ENCODE peak calls at places on chromosomes 3 and 15, in seven cellular contexts. One of them, this sample, is unnamed.

GRCh38 chr3:27657404-27657803 is 64.7 kb downstream of the EOMES start:
- DNase-seq in astrocyte: no peak
- DNase-seq in effector memory CD4-positive, alpha-beta T cell: no peak
- DNase-seq in keratinocyte: no peak
- DNase-seq in testis: no peak
- DNase-seq in lung: no peak
- DNase-seq in mesendoderm: no peak
- DNase-seq in this sample: no peak

GRCh38 chr15:34436956-34437442 is 609 bp downstream of the GOLGA8A start:
- DNase-seq in effector memory CD4-positive, alpha-beta T cell: peak; percentile 23
- DNase-seq in testis: peak; percentile 32
- DNase-seq in mesendoderm: peak; percentile 51
- DNase-seq in keratinocyte: no peak
- DNase-seq in lung: no peak
- DNase-seq in astrocyte: peak; percentile 24
- DNase-seq in this sample: peak; percentile 76

GRCh38 chr3:72265250-72265649 is 480.3 kb upstream of the PROK2 start:
- DNase-seq in lung: no peak
- DNase-seq in effector memory CD4-positive, alpha-beta T cell: no peak
- DNase-seq in mesendoderm: peak; percentile 87
- DNase-seq in astrocyte: no peak
- DNase-seq in keratinocyte: no peak
- DNase-seq in testis: no peak
- DNase-seq in this sample: no peak

GRCh38 chr15:99589801-99590200 is 24.0 kb downstream of the MEF2A start:
- DNase-seq in keratinocyte: no peak
- DNase-seq in lung: no peak
- DNase-seq in effector memory CD4-positive, alpha-beta T cell: no peak
- DNase-seq in testis: no peak
- DNase-seq in astrocyte: no peak
- DNase-seq in mesendoderm: no peak
- DNase-seq in this sample: no peak

GRCh38 chr15:30065025-30065801 is 17.5 kb upstream of the GOLGA8J start:
- DNase-seq in lung: peak; percentile 78
- DNase-seq in astrocyte: peak; percentile 93
- DNase-seq in keratinocyte: peak; percentile 26
- DNase-seq in testis: no peak
- DNase-seq in mesendoderm: no peak
- DNase-seq in effector memory CD4-positive, alpha-beta T cell: no peak
- DNase-seq in this sample: peak; percentile 84

GRCh38 chr15:94404733-94405283 is 173.4 kb downstream of the MCTP2 start:
- DNase-seq in mesendoderm: no peak
- DNase-seq in effector memory CD4-positive, alpha-beta T cell: no peak
- DNase-seq in testis: no peak
- DNase-seq in lung: no peak
- DNase-seq in astrocyte: no peak
- DNase-seq in keratinocyte: no peak
- DNase-seq in this sample: no peak

GRCh38 chr3:7876741-7877297 is 624.8 kb upstream of the LMCD1 start:
- DNase-seq in lung: no peak
- DNase-seq in testis: no peak
- DNase-seq in mesendoderm: peak; percentile 38
- DNase-seq in keratinocyte: no peak
- DNase-seq in astrocyte: peak; percentile 50
- DNase-seq in effector memory CD4-positive, alpha-beta T cell: peak; percentile 35
- DNase-seq in this sample: no peak

GRCh38 chr15:63405683-63406456 is 24.2 kb upstream of the CA12 start:
- DNase-seq in lung: no peak
- DNase-seq in testis: no peak
- DNase-seq in astrocyte: no peak
- DNase-seq in mesendoderm: no peak
- DNase-seq in keratinocyte: no peak
- DNase-seq in effector memory CD4-positive, alpha-beta T cell: no peak
- DNase-seq in this sample: no peak

GRCh38 chr15:94056314-94056713 is 175.0 kb upstream of the MCTP2 start:
- DNase-seq in keratinocyte: no peak
- DNase-seq in lung: no peak
- DNase-seq in testis: no peak
- DNase-seq in astrocyte: peak; percentile 86
- DNase-seq in mesendoderm: no peak
- DNase-seq in effector memory CD4-positive, alpha-beta T cell: no peak
- DNase-seq in this sample: no peak

GRCh38 chr15:78434134-78434533 is 3.9 kb upstream of the IREB2 start:
- DNase-seq in keratinocyte: no peak
- DNase-seq in testis: no peak
- DNase-seq in astrocyte: no peak
- DNase-seq in mesendoderm: no peak
- DNase-seq in lung: no peak
- DNase-seq in effector memory CD4-positive, alpha-beta T cell: no peak
- DNase-seq in this sample: no peak

GRCh38 chr15:78440375-78441373 is 2.7 kb downstream of the IREB2 start:
- DNase-seq in keratinocyte: no peak
- DNase-seq in effector memory CD4-positive, alpha-beta T cell: no peak
- DNase-seq in lung: no peak
- DNase-seq in testis: no peak
- DNase-seq in astrocyte: no peak
- DNase-seq in mesendoderm: no peak
- DNase-seq in this sample: no peak

GRCh38 chr15:78438595-78439285 is 724 bp downstream of the IREB2 start:
- DNase-seq in keratinocyte: no peak
- DNase-seq in lung: no peak
- DNase-seq in mesendoderm: peak; percentile 75
- DNase-seq in testis: peak; percentile 50
- DNase-seq in effector memory CD4-positive, alpha-beta T cell: no peak
- DNase-seq in astrocyte: peak; percentile 11
- DNase-seq in this sample: peak; percentile 19

GRCh38 chr15:78437762-78438594 is at the start of gene IREB2:
- DNase-seq in effector memory CD4-positive, alpha-beta T cell: peak; percentile 97
- DNase-seq in astrocyte: peak; percentile 89
- DNase-seq in lung: peak; percentile 97
- DNase-seq in mesendoderm: peak; percentile 99
- DNase-seq in testis: peak; percentile 98
- DNase-seq in keratinocyte: peak; percentile 83
- DNase-seq in this sample: peak; percentile 98

GRCh38 chr15:78437107-78437761 is 782 bp upstream of the IREB2 start:
- DNase-seq in lung: no peak
- DNase-seq in astrocyte: no peak
- DNase-seq in mesendoderm: peak; percentile 51
- DNase-seq in effector memory CD4-positive, alpha-beta T cell: no peak
- DNase-seq in testis: no peak
- DNase-seq in keratinocyte: no peak
- DNase-seq in this sample: no peak
- H3K27ac ChIP-seq in lung: peak overlapping the region; percentile 84
- H3K27ac ChIP-seq in astrocyte: peak overlapping the region; percentile 87
- H3K27ac ChIP-seq in mesendoderm: peak overlapping the region; percentile 32
- H3K27ac ChIP-seq in effector memory CD4-positive, alpha-beta T cell: peak overlapping the region; percentile 87
- H3K27ac ChIP-seq in testis: peak overlapping the region; percentile 94
- H3K27ac ChIP-seq in keratinocyte: peak overlapping the region; percentile 90
- H3K27ac ChIP-seq in this sample: peak overlapping the region; percentile 75

GRCh38 chr15:56228854-56229253 is 14.8 kb downstream of the RFX7 start:
- DNase-seq in testis: no peak
- DNase-seq in lung: no peak
- DNase-seq in mesendoderm: no peak
- DNase-seq in keratinocyte: no peak
- DNase-seq in effector memory CD4-positive, alpha-beta T cell: no peak
- DNase-seq in astrocyte: no peak
- DNase-seq in this sample: no peak
- H3K36me3 ChIP-seq in testis: no peaks in the 10 kb centered on the region
- H3K36me3 ChIP-seq in lung: peaks cover 8% of the 10 kb centered on the region
- H3K36me3 ChIP-seq in mesendoderm: no peaks in the 10 kb centered on the region
- H3K36me3 ChIP-seq in keratinocyte: peaks cover 2% of the 10 kb centered on the region
- H3K36me3 ChIP-seq in effector memory CD4-positive, alpha-beta T cell: no peaks in the 10 kb centered on the region
- H3K36me3 ChIP-seq in astrocyte: peaks cover 4% of the 10 kb centered on the region
- H3K36me3 ChIP-seq in this sample: no peaks in the 10 kb centered on the region

DNA sequence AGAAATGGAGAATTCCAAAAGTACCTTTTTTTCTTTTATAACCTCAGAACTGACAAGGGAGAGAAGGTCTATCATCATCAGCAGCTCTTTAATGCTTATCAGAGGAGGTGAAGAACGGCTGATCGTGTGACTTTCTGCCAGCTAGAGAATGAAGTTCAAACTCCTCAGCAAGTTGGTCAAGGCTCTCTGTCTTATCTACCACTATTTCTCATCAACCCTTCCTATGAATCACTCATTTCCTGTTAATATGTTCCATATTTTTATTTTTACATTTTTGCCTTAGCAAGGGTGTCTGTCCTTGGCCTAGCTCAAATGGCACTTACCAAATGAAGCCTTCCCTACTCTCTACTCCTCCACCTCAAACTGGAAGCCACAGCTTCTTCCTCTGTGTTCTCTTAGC is 73.1 kb upstream of the TSPAN3 start:
- DNase-seq in keratinocyte: no peak
- DNase-seq in astrocyte: peak; percentile 65
- DNase-seq in effector memory CD4-positive, alpha-beta T cell: no peak
- DNase-seq in testis: no peak
- DNase-seq in mesendoderm: peak; percentile 42
- DNase-seq in lung: no peak
- DNase-seq in this sample: no peak
- H3K27ac ChIP-seq in keratinocyte: no peak overlapping the region
- H3K27ac ChIP-seq in astrocyte: peak overlapping the region; percentile 97
- H3K27ac ChIP-seq in effector memory CD4-positive, alpha-beta T cell: no peak overlapping the region
- H3K27ac ChIP-seq in testis: no peak overlapping the region
- H3K27ac ChIP-seq in mesendoderm: no peak overlapping the region
- H3K27ac ChIP-seq in lung: peak overlapping the region; percentile 82
- H3K27ac ChIP-seq in this sample: no peak overlapping the region

GRCh38 chr3:6654670-6655069 is 206.2 kb upstream of the GRM7 start:
- DNase-seq in lung: no peak
- DNase-seq in effector memory CD4-positive, alpha-beta T cell: no peak
- DNase-seq in astrocyte: no peak
- DNase-seq in keratinocyte: no peak
- DNase-seq in testis: no peak
- DNase-seq in mesendoderm: no peak
- DNase-seq in this sample: no peak
- H3K36me3 ChIP-seq in lung: no peaks in the 10 kb centered on the region
- H3K36me3 ChIP-seq in effector memory CD4-positive, alpha-beta T cell: no peaks in the 10 kb centered on the region
- H3K36me3 ChIP-seq in astrocyte: no peaks in the 10 kb centered on the region
- H3K36me3 ChIP-seq in keratinocyte: no peaks in the 10 kb centered on the region
- H3K36me3 ChIP-seq in testis: no peaks in the 10 kb centered on the region
- H3K36me3 ChIP-seq in mesendoderm: no peaks in the 10 kb centered on the region
- H3K36me3 ChIP-seq in this sample: no peaks in the 10 kb centered on the region

DNA sequence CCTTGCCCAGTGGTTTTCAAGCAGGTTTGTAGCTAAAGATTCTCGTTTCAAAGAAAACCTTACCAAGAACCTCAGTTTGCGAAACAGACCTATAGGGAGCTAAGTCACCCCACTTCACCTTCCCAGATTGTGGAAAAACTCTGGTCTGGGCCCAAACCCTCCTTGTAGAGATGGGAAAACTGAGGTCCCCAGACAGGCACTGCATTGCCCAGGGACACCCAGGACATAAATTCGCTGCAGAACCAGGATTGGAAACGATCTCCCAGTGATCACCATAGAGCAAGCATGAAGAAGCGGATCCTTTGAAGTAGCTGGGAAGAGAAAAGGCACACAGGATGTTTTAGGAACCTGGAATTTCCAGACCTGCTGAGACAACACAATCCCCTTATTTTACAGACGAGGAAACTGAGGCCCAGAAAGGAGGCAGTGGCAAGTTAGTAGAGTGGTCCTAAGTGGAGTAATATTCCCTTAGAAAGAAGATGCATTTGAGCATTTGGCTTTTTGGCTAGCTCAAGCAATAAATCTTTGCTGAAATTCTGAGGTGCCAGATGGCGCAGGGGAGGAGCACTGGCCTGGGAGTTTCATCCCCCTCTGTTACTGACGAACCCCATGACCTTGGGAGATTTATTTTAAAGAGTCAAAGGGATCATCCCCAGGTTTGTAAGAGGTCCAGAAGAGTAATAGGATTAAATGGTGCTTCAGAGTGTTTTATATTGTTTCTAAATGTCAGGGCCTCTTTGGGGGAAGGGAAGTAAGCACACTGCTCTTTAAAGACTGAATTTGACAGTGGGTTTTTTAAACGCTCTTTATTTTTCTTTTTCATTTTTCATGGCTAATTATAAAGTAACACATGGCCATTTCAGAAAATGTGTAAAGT is 85.3 kb upstream of the PIAS1 start:
- DNase-seq in astrocyte: no peak
- DNase-seq in keratinocyte: no peak
- DNase-seq in testis: no peak
- DNase-seq in lung: no peak
- DNase-seq in effector memory CD4-positive, alpha-beta T cell: no peak
- DNase-seq in mesendoderm: no peak
- DNase-seq in this sample: no peak
- H3K27ac ChIP-seq in astrocyte: no peak overlapping the region
- H3K27ac ChIP-seq in keratinocyte: no peak overlapping the region
- H3K27ac ChIP-seq in testis: no peak overlapping the region
- H3K27ac ChIP-seq in lung: no peak overlapping the region
- H3K27ac ChIP-seq in effector memory CD4-positive, alpha-beta T cell: no peak overlapping the region
- H3K27ac ChIP-seq in mesendoderm: no peak overlapping the region
- H3K27ac ChIP-seq in this sample: peak overlapping the region; percentile 42

DNA sequence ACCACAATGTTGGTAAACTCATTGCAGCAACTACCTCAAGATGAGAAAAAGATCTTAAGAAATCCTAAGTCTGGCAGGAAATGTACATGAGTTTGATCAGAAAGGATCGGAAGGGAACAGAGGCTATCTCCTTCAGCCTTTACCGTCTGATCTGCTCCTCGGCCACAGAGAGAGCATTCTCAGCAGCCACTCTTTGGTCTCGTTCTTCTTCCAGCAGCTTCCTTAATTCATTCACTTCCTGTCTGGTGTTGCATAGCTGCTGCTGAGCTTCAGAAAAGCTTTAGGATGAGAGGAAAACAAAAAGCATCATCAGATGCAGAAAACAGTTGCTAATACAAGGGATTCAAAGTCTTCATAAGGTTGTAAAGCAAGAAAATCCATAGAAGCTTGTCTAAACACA is 6.6 kb upstream of the HCLS1 start:
- DNase-seq in effector memory CD4-positive, alpha-beta T cell: no peak
- DNase-seq in mesendoderm: no peak
- DNase-seq in lung: no peak
- DNase-seq in keratinocyte: no peak
- DNase-seq in astrocyte: no peak
- DNase-seq in testis: no peak
- DNase-seq in this sample: no peak
- H3K36me3 ChIP-seq in effector memory CD4-positive, alpha-beta T cell: peaks cover 60% of the 10 kb centered on the region
- H3K36me3 ChIP-seq in mesendoderm: no peaks in the 10 kb centered on the region
- H3K36me3 ChIP-seq in lung: peaks cover 49% of the 10 kb centered on the region
- H3K36me3 ChIP-seq in keratinocyte: peaks cover 27% of the 10 kb centered on the region
- H3K36me3 ChIP-seq in astrocyte: peaks cover 53% of the 10 kb centered on the region
- H3K36me3 ChIP-seq in testis: no peaks in the 10 kb centered on the region
- H3K36me3 ChIP-seq in this sample: peaks cover 59% of the 10 kb centered on the region